ENCODE peak calls at places on chromosomes 6 and 20, in four cellular contexts. X is psoas muscle, C is fibroblast of the aortic adventitia, R is ovary. N is an unnamed sample.

GRCh38 chr6:99446076-99446475 is 21.0 kb upstream of the PNISR start:
- DNase-seq in X (no peak), C (no peak), R (no peak), N (no peak)

GRCh38 chr6:11968241-11968806 is 43.8 kb upstream of the HIVEP1 start:
- DNase-seq in X (no peak), C (no peak), R (no peak), N (no peak)

GRCh38 chr6:38997128-38997761 is 51.3 kb upstream of the GLP1R start:
- DNase-seq in X (no peak), C (peak; percentile 25), R (no peak), N (no peak)

GRCh38 chr6:144993870-144994269 is 708.7 kb downstream of the UTRN start:
- DNase-seq in X (no peak), C (no peak), R (no peak), N (no peak)

GRCh38 chr20:37990571-37991151 is 42.6 kb downstream of the TTI1 start:
- DNase-seq in X (peak; percentile 71), C (peak; percentile 56), R (no peak), N (no peak)

GRCh38 chr20:17571967-17572638 is 2.2 kb downstream of the DSTN start:
- DNase-seq in X (no peak), C (no peak), R (no peak), N (no peak)

GRCh38 chr6:157787080-157787479 is 36.0 kb upstream of the SNX9 start:
- DNase-seq in X (peak; percentile 36), C (peak; percentile 79), R (no peak), N (no peak)

GRCh38 chr6:92281571-92282076 is 1137.7 kb downstream of the EPHA7 start:
- DNase-seq in X (no peak), C (no peak), R (no peak), N (no peak)

GRCh38 chr20:56429496-56429895 is 17.4 kb downstream of the CASS4 start:
- DNase-seq in X (no peak), C (peak; percentile 71), R (no peak), N (no peak)

GRCh38 chr6:35038076-35038475 is 103.1 kb downstream of the TCP11 start:
- DNase-seq in X (no peak), C (no peak), R (no peak), N (no peak)

GRCh38 chr6:722608-723007 is 29.7 kb upstream of the EXOC2 start:
- DNase-seq in X (no peak), C (peak; percentile 41), R (no peak), N (no peak)

GRCh38 chr6:56806368-56806767 is 148.5 kb upstream of the BEND6 start:
- DNase-seq in X (no peak), C (no peak), R (no peak), N (no peak)

GRCh38 chr20:39214778-39215177 is 252.6 kb downstream of the DHX35 start:
- DNase-seq in X (no peak), C (no peak), R (no peak), N (no peak)

GRCh38 chr6:134706153-134706552 is 243.7 kb downstream of the ALDH8A1 start:
- DNase-seq in X (no peak), C (no peak), R (no peak), N (no peak)

GRCh38 chr20:47857142-47857993 is 72.1 kb upstream of the SULF2 start:
- DNase-seq in X (peak; percentile 30), C (peak; percentile 24), R (peak; percentile 46), N (no peak)

GRCh38 chr6:130964289-130964688 is 98.8 kb downstream of the EPB41L2 start:
- DNase-seq in X (no peak), C (no peak), R (no peak), N (no peak)

GRCh38 chr6:44090465-44090864 is 36.8 kb downstream of the MRPL14 start:
- DNase-seq in X (no peak), C (no peak), R (no peak), N (no peak)

GRCh38 chr20:51985013-51985415 is 182.7 kb upstream of the SALL4 start:
- DNase-seq in X (no peak), C (peak; percentile 98), R (no peak), N (no peak)

GRCh38 chr6:116763871-116764270 is 1.6 kb downstream of the FAM162B start:
- DNase-seq in X (no peak), C (no peak), R (no peak), N (no peak)

GRCh38 chr6:484729-485111 is 93.2 kb downstream of the IRF4 start:
- DNase-seq in X (no peak), C (no peak), R (no peak), N (no peak)

GRCh38 chr6:13274707-13275434 is 53.5 kb downstream of the TBC1D7 start:
- DNase-seq in X (no peak), C (no peak), R (no peak), N (no peak)

GRCh38 chr6:155152211-155153076 is 111.4 kb upstream of the CLDN20 start:
- DNase-seq in X (no peak), C (no peak), R (no peak), N (no peak)
- TF ChIP-seq CTCF in X (no peak), C (no peak), R (no peak), N (no peak)

GRCh38 chr20:49344140-49344539 is 66.3 kb upstream of the ZNFX1 start:
- DNase-seq in X (no peak), C (no peak), R (no peak), N (no peak)

GRCh38 chr20:49343246-49343645 is 65.4 kb upstream of the ZNFX1 start:
- DNase-seq in X (no peak), C (no peak), R (no peak), N (no peak)

GRCh38 chr20:49346682-49347081 is 68.8 kb upstream of the ZNFX1 start:
- DNase-seq in X (no peak), C (no peak), R (no peak), N (no peak)

GRCh38 chr20:49345538-49345937 is 67.7 kb upstream of the ZNFX1 start:
- DNase-seq in X (peak; percentile 74), C (peak; percentile 68), R (no peak), N (no peak)

GRCh38 chr20:49344975-49345374 is 67.1 kb upstream of the ZNFX1 start:
- DNase-seq in X (peak; percentile 67), C (peak; percentile 96), R (peak; percentile 55), N (peak; percentile 82)
- H3K4me3 ChIP-seq in X (peak overlapping the region; percentile 32), C (no peak overlapping the region), R (no peak overlapping the region), N (peak overlapping the region; percentile 51)

GRCh38 chr20:57473246-57474042 is 51.5 kb downstream of the CTCFL start:
- DNase-seq in X (no peak), C (no peak), R (peak; percentile 30), N (peak; percentile 61)
- TF ChIP-seq CTCF in X (peak; percentile 7), C (no peak), R (no peak), N (no peak)

GRCh38 chr20:21124190-21124589 is 1.7 kb upstream of the KIZ start:
- DNase-seq in X (no peak), C (no peak), R (no peak), N (no peak)

GRCh38 chr20:21125072-21125848 is 622 bp upstream of the KIZ start:
- DNase-seq in X (peak; percentile 43), C (peak; percentile 39), R (peak; percentile 39), N (no peak)

GRCh38 chr20:21129861-21130260 is 4.0 kb downstream of the KIZ start:
- DNase-seq in X (no peak), C (no peak), R (no peak), N (no peak)

GRCh38 chr20:21125849-21126840 is at the start of gene KIZ:
- DNase-seq in X (peak; percentile 97), C (peak; percentile 90), R (peak; percentile 99), N (peak; percentile 96)

GRCh38 chr20:21127201-21127981 is 1.5 kb downstream of the KIZ start:
- DNase-seq in X (no peak), C (no peak), R (no peak), N (no peak)
- H3K4me3 ChIP-seq in X (peak overlapping the region; percentile 91), C (peak overlapping the region; percentile 14), R (no peak overlapping the region), N (no peak overlapping the region)